ENCODE peak calls at places on chromosomes 4 and X, in six cellular contexts. One of them, this sample, is unnamed. For H3K4me1 and H3K9me3, the result is how much of the 10 kb centered on the place peaks cover.

GRCh38 chr4:186840222-186840701 is 116.6 kb upstream of the FAT1 start:
- DNase-seq in naive thymus-derived CD4-positive, alpha-beta T cell: no peak
- DNase-seq in IMR-90: peak
- DNase-seq in A549: no peak
- DNase-seq in heart right ventricle: peak
- DNase-seq in left ventricle myocardium inferior: peak
- DNase-seq in this sample: peak

GRCh38 chr4:46886711-46887110 is 22.3 kb downstream of the COX7B2 start:
- DNase-seq in naive thymus-derived CD4-positive, alpha-beta T cell: no peak
- DNase-seq in IMR-90: peak
- DNase-seq in A549: peak
- DNase-seq in heart right ventricle: no peak
- DNase-seq in left ventricle myocardium inferior: no peak
- DNase-seq in this sample: no peak

GRCh38 chrX:39969099-39969825 is 128.5 kb downstream of the BCOR start:
- DNase-seq in naive thymus-derived CD4-positive, alpha-beta T cell: no peak
- DNase-seq in IMR-90: no peak
- DNase-seq in A549: no peak
- DNase-seq in heart right ventricle: peak
- DNase-seq in left ventricle myocardium inferior: no peak
- DNase-seq in this sample: no peak

GRCh38 chrX:47649302-47649701 is 1.1 kb downstream of the ELK1 start:
- DNase-seq in naive thymus-derived CD4-positive, alpha-beta T cell: no peak
- DNase-seq in IMR-90: no peak
- DNase-seq in A549: no peak
- DNase-seq in heart right ventricle: no peak
- DNase-seq in left ventricle myocardium inferior: no peak
- DNase-seq in this sample: no peak

GRCh38 chrX:46991664-46992063 is 79.4 kb downstream of the JADE3 start:
- DNase-seq in naive thymus-derived CD4-positive, alpha-beta T cell: no peak
- DNase-seq in IMR-90: no peak
- DNase-seq in A549: no peak
- DNase-seq in heart right ventricle: no peak
- DNase-seq in left ventricle myocardium inferior: no peak
- DNase-seq in this sample: no peak

GRCh38 chrX:73922856-73923429 is 359.9 kb downstream of the CHIC1 start:
- DNase-seq in naive thymus-derived CD4-positive, alpha-beta T cell: no peak
- DNase-seq in IMR-90: peak
- DNase-seq in A549: no peak
- DNase-seq in heart right ventricle: no peak
- DNase-seq in left ventricle myocardium inferior: no peak
- DNase-seq in this sample: no peak

GRCh38 chr4:106021737-106022410 is 126.6 kb downstream of the NPNT start:
- DNase-seq in naive thymus-derived CD4-positive, alpha-beta T cell: no peak
- DNase-seq in IMR-90: no peak
- DNase-seq in A549: no peak
- DNase-seq in heart right ventricle: peak
- DNase-seq in left ventricle myocardium inferior: no peak
- DNase-seq in this sample: no peak

GRCh38 chr4:92362002-92362401 is 58.2 kb downstream of the GRID2 start:
- DNase-seq in naive thymus-derived CD4-positive, alpha-beta T cell: no peak
- DNase-seq in IMR-90: no peak
- DNase-seq in A549: no peak
- DNase-seq in heart right ventricle: no peak
- DNase-seq in left ventricle myocardium inferior: no peak
- DNase-seq in this sample: no peak

GRCh38 chr4:90220453-90220852 is 93.3 kb downstream of the CCSER1 start:
- DNase-seq in naive thymus-derived CD4-positive, alpha-beta T cell: no peak
- DNase-seq in IMR-90: no peak
- DNase-seq in A549: no peak
- DNase-seq in heart right ventricle: no peak
- DNase-seq in left ventricle myocardium inferior: no peak
- DNase-seq in this sample: no peak

GRCh38 chrX:49041683-49042529 is 1.3 kb downstream of the TFE3 start:
- DNase-seq in naive thymus-derived CD4-positive, alpha-beta T cell: peak
- DNase-seq in IMR-90: peak
- DNase-seq in A549: peak
- DNase-seq in heart right ventricle: peak
- DNase-seq in left ventricle myocardium inferior: peak
- DNase-seq in this sample: peak

GRCh38 chr4:132557660-132558059 is 591.4 kb upstream of the PCDH10 start:
- DNase-seq in naive thymus-derived CD4-positive, alpha-beta T cell: no peak
- DNase-seq in IMR-90: no peak
- DNase-seq in A549: peak
- DNase-seq in heart right ventricle: no peak
- DNase-seq in left ventricle myocardium inferior: no peak
- DNase-seq in this sample: no peak

GRCh38 chr4:83179205-83179604 is 64.7 kb upstream of the PLAC8 start:
- DNase-seq in naive thymus-derived CD4-positive, alpha-beta T cell: no peak
- DNase-seq in IMR-90: no peak
- DNase-seq in A549: no peak
- DNase-seq in heart right ventricle: no peak
- DNase-seq in left ventricle myocardium inferior: no peak
- DNase-seq in this sample: no peak

GRCh38 chr4:102734591-102735385 is 26.0 kb downstream of the MANBA start:
- DNase-seq in naive thymus-derived CD4-positive, alpha-beta T cell: no peak
- DNase-seq in IMR-90: peak
- DNase-seq in A549: no peak
- DNase-seq in heart right ventricle: no peak
- DNase-seq in left ventricle myocardium inferior: no peak
- DNase-seq in this sample: no peak

GRCh38 chrX:14506866-14507265 is 22.5 kb upstream of the GLRA2 start:
- DNase-seq in naive thymus-derived CD4-positive, alpha-beta T cell: no peak
- DNase-seq in IMR-90: no peak
- DNase-seq in A549: no peak
- DNase-seq in heart right ventricle: no peak
- DNase-seq in left ventricle myocardium inferior: no peak
- DNase-seq in this sample: no peak

GRCh38 chrX:40864972-40865371 is 129.6 kb upstream of the MED14 start:
- DNase-seq in naive thymus-derived CD4-positive, alpha-beta T cell: no peak
- DNase-seq in IMR-90: peak
- DNase-seq in A549: no peak
- DNase-seq in heart right ventricle: no peak
- DNase-seq in left ventricle myocardium inferior: no peak
- DNase-seq in this sample: no peak

GRCh38 chrX:50881028-50881427 is 29.5 kb upstream of the BMP15 start:
- DNase-seq in naive thymus-derived CD4-positive, alpha-beta T cell: no peak
- DNase-seq in IMR-90: no peak
- DNase-seq in A549: no peak
- DNase-seq in heart right ventricle: no peak
- DNase-seq in left ventricle myocardium inferior: no peak
- DNase-seq in this sample: no peak

GRCh38 chrX:129545408-129545807 is 5.3 kb downstream of the OCRL start:
- DNase-seq in naive thymus-derived CD4-positive, alpha-beta T cell: no peak
- DNase-seq in IMR-90: no peak
- DNase-seq in A549: no peak
- DNase-seq in heart right ventricle: no peak
- DNase-seq in left ventricle myocardium inferior: no peak
- DNase-seq in this sample: no peak

GRCh38 chr4:16116493-16116990 is 32.7 kb upstream of the PROM1 start:
- DNase-seq in naive thymus-derived CD4-positive, alpha-beta T cell: no peak
- DNase-seq in IMR-90: no peak
- DNase-seq in A549: no peak
- DNase-seq in heart right ventricle: no peak
- DNase-seq in left ventricle myocardium inferior: no peak
- DNase-seq in this sample: no peak

GRCh38 chrX:7168366-7168765 is 20.4 kb upstream of the PUDP start:
- DNase-seq in naive thymus-derived CD4-positive, alpha-beta T cell: no peak
- DNase-seq in IMR-90: no peak
- DNase-seq in A549: no peak
- DNase-seq in heart right ventricle: no peak
- DNase-seq in left ventricle myocardium inferior: no peak
- DNase-seq in this sample: no peak

GRCh38 chr4:1904042-1904441 is 32.8 kb downstream of the NSD2 start:
- DNase-seq in naive thymus-derived CD4-positive, alpha-beta T cell: no peak
- DNase-seq in IMR-90: no peak
- DNase-seq in A549: no peak
- DNase-seq in heart right ventricle: no peak
- DNase-seq in left ventricle myocardium inferior: no peak
- DNase-seq in this sample: no peak
- H3K4me1 ChIP-seq in naive thymus-derived CD4-positive, alpha-beta T cell: under half
- H3K4me1 ChIP-seq in IMR-90: under half
- H3K4me1 ChIP-seq in A549: under half
- H3K4me1 ChIP-seq in heart right ventricle: under half
- H3K4me1 ChIP-seq in left ventricle myocardium inferior: under half
- H3K4me1 ChIP-seq in this sample: under half

DNA sequence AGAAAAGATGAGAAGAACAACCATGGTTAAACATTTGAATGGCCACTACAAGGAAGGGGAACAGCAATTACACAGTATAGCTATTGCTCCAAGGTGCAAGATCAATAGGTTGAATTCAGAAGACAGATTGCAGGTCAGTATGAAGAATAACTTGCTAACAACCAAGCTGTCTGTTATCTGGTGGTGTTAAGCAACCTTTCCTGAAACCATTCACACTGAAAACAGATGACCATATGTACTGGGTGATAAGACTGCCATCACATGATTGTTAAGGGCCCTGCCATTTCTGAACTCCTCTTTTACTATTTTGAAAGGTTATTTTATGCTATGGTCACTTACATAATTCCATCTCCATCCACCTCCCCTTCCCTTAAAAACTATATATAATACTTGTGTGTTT is 6.8 kb downstream of the GABRA3 start:
- DNase-seq in naive thymus-derived CD4-positive, alpha-beta T cell: no peak
- DNase-seq in IMR-90: no peak
- DNase-seq in A549: no peak
- DNase-seq in heart right ventricle: no peak
- DNase-seq in left ventricle myocardium inferior: no peak
- DNase-seq in this sample: no peak
- H3K9me3 ChIP-seq in naive thymus-derived CD4-positive, alpha-beta T cell: under half
- H3K9me3 ChIP-seq in IMR-90: under half
- H3K9me3 ChIP-seq in A549: under half
- H3K9me3 ChIP-seq in heart right ventricle: under half
- H3K9me3 ChIP-seq in left ventricle myocardium inferior: under half
- H3K9me3 ChIP-seq in this sample: under half

DNA sequence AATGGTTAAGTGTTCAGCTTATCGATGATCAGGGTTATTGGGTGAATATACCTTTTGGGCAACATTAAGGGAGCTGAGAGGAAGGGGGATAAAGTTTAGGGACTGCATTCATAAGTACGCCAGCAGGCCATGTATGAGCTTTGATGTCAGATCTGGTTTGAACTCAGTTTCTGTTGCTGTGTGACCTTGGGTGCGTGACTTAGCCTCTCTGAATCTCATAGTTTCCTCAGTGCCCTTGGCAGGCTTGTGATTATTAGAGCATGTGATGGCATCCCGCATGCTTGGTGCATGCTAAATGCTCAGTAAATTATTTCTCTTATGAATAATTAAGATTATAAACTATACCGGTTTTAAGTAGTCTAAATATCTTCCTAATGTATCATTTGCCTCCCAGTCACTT is 3.7 kb downstream of the TBC1D14 start:
- DNase-seq in naive thymus-derived CD4-positive, alpha-beta T cell: no peak
- DNase-seq in IMR-90: no peak
- DNase-seq in A549: no peak
- DNase-seq in heart right ventricle: no peak
- DNase-seq in left ventricle myocardium inferior: no peak
- DNase-seq in this sample: no peak
- H3K4me1 ChIP-seq in naive thymus-derived CD4-positive, alpha-beta T cell: half or more
- H3K4me1 ChIP-seq in IMR-90: under half
- H3K4me1 ChIP-seq in A549: under half
- H3K4me1 ChIP-seq in heart right ventricle: half or more
- H3K4me1 ChIP-seq in left ventricle myocardium inferior: half or more
- H3K4me1 ChIP-seq in this sample: under half

GRCh38 chr4:28360681-28361080 is 1500.0 kb downstream of the STIM2 start:
- DNase-seq in naive thymus-derived CD4-positive, alpha-beta T cell: no peak
- DNase-seq in IMR-90: peak
- DNase-seq in A549: no peak
- DNase-seq in heart right ventricle: no peak
- DNase-seq in left ventricle myocardium inferior: no peak
- DNase-seq in this sample: no peak
- H3K9me3 ChIP-seq in naive thymus-derived CD4-positive, alpha-beta T cell: under half
- H3K9me3 ChIP-seq in IMR-90: under half
- H3K9me3 ChIP-seq in A549: under half
- H3K9me3 ChIP-seq in heart right ventricle: under half
- H3K9me3 ChIP-seq in left ventricle myocardium inferior: under half
- H3K9me3 ChIP-seq in this sample: under half

GRCh38 chr4:37678624-37679023 is 7.6 kb downstream of the RELL1 start:
- DNase-seq in naive thymus-derived CD4-positive, alpha-beta T cell: no peak
- DNase-seq in IMR-90: no peak
- DNase-seq in A549: no peak
- DNase-seq in heart right ventricle: no peak
- DNase-seq in left ventricle myocardium inferior: no peak
- DNase-seq in this sample: no peak
- H3K4me1 ChIP-seq in naive thymus-derived CD4-positive, alpha-beta T cell: under half
- H3K4me1 ChIP-seq in IMR-90: under half
- H3K4me1 ChIP-seq in A549: under half
- H3K4me1 ChIP-seq in heart right ventricle: half or more
- H3K4me1 ChIP-seq in left ventricle myocardium inferior: half or more
- H3K4me1 ChIP-seq in this sample: under half

DNA sequence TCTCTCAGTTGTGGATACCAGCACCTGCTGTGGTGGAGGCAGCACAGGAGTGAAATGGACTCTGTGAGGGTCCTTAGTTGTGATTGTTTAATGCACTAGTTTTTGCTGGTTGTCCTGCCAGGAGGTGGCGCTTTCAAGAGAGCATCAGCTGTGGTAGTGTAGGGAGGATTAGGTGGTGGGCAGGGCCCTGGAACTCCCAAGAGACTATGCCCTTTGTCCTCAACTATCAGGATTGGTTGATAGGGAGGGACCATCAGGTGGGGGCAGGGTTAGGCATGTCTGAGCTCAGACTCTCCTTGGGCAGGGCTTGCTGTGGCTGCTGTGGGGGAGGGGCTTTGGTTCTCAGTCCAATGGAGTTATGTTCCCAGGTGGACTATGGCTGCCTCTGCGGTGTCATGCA is 121.9 kb downstream of the RRAGB start:
- DNase-seq in naive thymus-derived CD4-positive, alpha-beta T cell: no peak
- DNase-seq in IMR-90: no peak
- DNase-seq in A549: peak
- DNase-seq in heart right ventricle: no peak
- DNase-seq in left ventricle myocardium inferior: no peak
- DNase-seq in this sample: no peak
- H3K9me3 ChIP-seq in naive thymus-derived CD4-positive, alpha-beta T cell: under half
- H3K9me3 ChIP-seq in IMR-90: under half
- H3K9me3 ChIP-seq in A549: under half
- H3K9me3 ChIP-seq in heart right ventricle: under half
- H3K9me3 ChIP-seq in left ventricle myocardium inferior: under half
- H3K9me3 ChIP-seq in this sample: under half

DNA sequence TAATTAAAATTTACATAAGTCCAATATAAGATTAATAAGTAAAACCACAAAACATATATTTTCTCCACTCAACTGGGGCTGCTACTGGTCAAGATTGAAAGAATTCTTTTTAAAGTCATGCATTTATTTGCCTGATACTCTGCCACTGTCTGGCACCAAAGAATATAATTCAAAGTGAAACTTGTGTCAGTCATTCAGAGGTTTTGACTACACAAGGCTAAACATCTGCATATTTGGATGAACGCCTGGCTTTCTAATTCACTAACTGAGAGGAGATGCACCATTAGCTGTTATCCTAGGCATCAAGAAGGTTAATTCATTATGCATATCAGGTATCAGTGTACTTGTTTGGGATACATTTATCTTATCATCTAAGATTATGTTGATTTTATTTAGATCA is 598.5 kb downstream of the CENPC start:
- DNase-seq in naive thymus-derived CD4-positive, alpha-beta T cell: no peak
- DNase-seq in IMR-90: no peak
- DNase-seq in A549: no peak
- DNase-seq in heart right ventricle: no peak
- DNase-seq in left ventricle myocardium inferior: no peak
- DNase-seq in this sample: no peak
- H3K4me1 ChIP-seq in naive thymus-derived CD4-positive, alpha-beta T cell: under half
- H3K4me1 ChIP-seq in IMR-90: under half
- H3K4me1 ChIP-seq in A549: under half
- H3K4me1 ChIP-seq in heart right ventricle: under half
- H3K4me1 ChIP-seq in left ventricle myocardium inferior: under half
- H3K4me1 ChIP-seq in this sample: under half